ENCODE peak calls at places on chromosome 11, in ten cellular contexts. One of them, this sample, is unnamed.
A peak's percentile ranks its signal among the peaks of the same experiment; 100 is the strongest.

GRCh38 chr11:20372081-20372480 is 8.6 kb downstream of the HTATIP2 start:
- DNase-seq in uterus: no peak
- DNase-seq in stomach: no peak
- DNase-seq in AG04450: no peak
- DNase-seq in AG09309: no peak
- DNase-seq in kidney: no peak
- DNase-seq in IMR-90: no peak
- DNase-seq in astrocyte of the cerebellum: no peak
- DNase-seq in vagina: no peak
- DNase-seq in MM.1S: no peak
- DNase-seq in this sample: no peak

GRCh38 chr11:119721129-119722120 is 7.6 kb downstream of the NECTIN1 start:
- DNase-seq in astrocyte of the cerebellum: no peak
- DNase-seq in kidney: no peak
- DNase-seq in AG09309: no peak
- DNase-seq in vagina: no peak
- DNase-seq in stomach: no peak
- DNase-seq in uterus: no peak
- DNase-seq in MM.1S: no peak
- DNase-seq in IMR-90: no peak
- DNase-seq in AG04450: no peak
- DNase-seq in this sample: peak; percentile 83

GRCh38 chr11:134510171-134510570 is 98.1 kb upstream of the B3GAT1 start:
- DNase-seq in IMR-90: no peak
- DNase-seq in AG09309: no peak
- DNase-seq in MM.1S: no peak
- DNase-seq in kidney: peak; percentile 41
- DNase-seq in vagina: no peak
- DNase-seq in astrocyte of the cerebellum: no peak
- DNase-seq in stomach: no peak
- DNase-seq in uterus: peak; percentile 3
- DNase-seq in AG04450: no peak
- DNase-seq in this sample: no peak

GRCh38 chr11:119618208-119618909 is 110.6 kb downstream of the NECTIN1 start:
- DNase-seq in astrocyte of the cerebellum: no peak
- DNase-seq in kidney: no peak
- DNase-seq in AG09309: no peak
- DNase-seq in vagina: no peak
- DNase-seq in IMR-90: no peak
- DNase-seq in AG04450: no peak
- DNase-seq in MM.1S: no peak
- DNase-seq in uterus: no peak
- DNase-seq in stomach: no peak
- DNase-seq in this sample: peak; percentile 59

GRCh38 chr11:129372609-129373488 is 2.8 kb upstream of the BARX2 start:
- DNase-seq in stomach: no peak
- DNase-seq in MM.1S: no peak
- DNase-seq in astrocyte of the cerebellum: no peak
- DNase-seq in uterus: no peak
- DNase-seq in IMR-90: no peak
- DNase-seq in kidney: no peak
- DNase-seq in vagina: no peak
- DNase-seq in AG09309: no peak
- DNase-seq in AG04450: no peak
- DNase-seq in this sample: no peak

GRCh38 chr11:48134221-48134922 is 82.2 kb upstream of the OR4B1 start:
- DNase-seq in astrocyte of the cerebellum: no peak
- DNase-seq in MM.1S: no peak
- DNase-seq in vagina: no peak
- DNase-seq in AG09309: no peak
- DNase-seq in uterus: no peak
- DNase-seq in stomach: no peak
- DNase-seq in kidney: no peak
- DNase-seq in IMR-90: no peak
- DNase-seq in AG04450: no peak
- DNase-seq in this sample: peak; percentile 32

GRCh38 chr11:33533668-33534067 is 167.0 kb downstream of the C11orf91 start:
- DNase-seq in vagina: no peak
- DNase-seq in AG04450: no peak
- DNase-seq in uterus: no peak
- DNase-seq in IMR-90: peak; percentile 54
- DNase-seq in MM.1S: no peak
- DNase-seq in stomach: no peak
- DNase-seq in kidney: no peak
- DNase-seq in AG09309: no peak
- DNase-seq in astrocyte of the cerebellum: no peak
- DNase-seq in this sample: no peak

GRCh38 chr11:10026514-10026913 is 267.5 kb downstream of the SBF2 start:
- DNase-seq in vagina: no peak
- DNase-seq in uterus: no peak
- DNase-seq in kidney: no peak
- DNase-seq in astrocyte of the cerebellum: no peak
- DNase-seq in MM.1S: no peak
- DNase-seq in IMR-90: peak; percentile 77
- DNase-seq in stomach: no peak
- DNase-seq in AG04450: peak; percentile 13
- DNase-seq in AG09309: no peak
- DNase-seq in this sample: no peak

GRCh38 chr11:86948733-86949132 is 6.5 kb downstream of the FZD4 start:
- DNase-seq in AG09309: no peak
- DNase-seq in astrocyte of the cerebellum: no peak
- DNase-seq in stomach: no peak
- DNase-seq in vagina: no peak
- DNase-seq in kidney: no peak
- DNase-seq in IMR-90: no peak
- DNase-seq in MM.1S: no peak
- DNase-seq in uterus: no peak
- DNase-seq in AG04450: no peak
- DNase-seq in this sample: no peak
- H3K4me3 ChIP-seq in AG09309: no peak overlapping the region
- H3K4me3 ChIP-seq in astrocyte of the cerebellum: no peak overlapping the region
- H3K4me3 ChIP-seq in stomach: peak overlapping the region; percentile 21
- H3K4me3 ChIP-seq in vagina: peak overlapping the region; percentile 12
- H3K4me3 ChIP-seq in kidney: peak overlapping the region; percentile 47
- H3K4me3 ChIP-seq in IMR-90: no peak overlapping the region
- H3K4me3 ChIP-seq in MM.1S: no peak overlapping the region
- H3K4me3 ChIP-seq in uterus: no peak overlapping the region
- H3K4me3 ChIP-seq in AG04450: no peak overlapping the region
- H3K4me3 ChIP-seq in this sample: no peak overlapping the region

GRCh38 chr11:65478411-65479183 is 20.2 kb upstream of the MALAT1 start:
- DNase-seq in MM.1S: no peak
- DNase-seq in IMR-90: peak; percentile 73
- DNase-seq in AG09309: no peak
- DNase-seq in stomach: peak; percentile 54
- DNase-seq in vagina: no peak
- DNase-seq in AG04450: no peak
- DNase-seq in kidney: peak; percentile 93
- DNase-seq in astrocyte of the cerebellum: no peak
- DNase-seq in uterus: peak; percentile 85
- DNase-seq in this sample: peak; percentile 93

GRCh38 chr11:65476632-65477270 is 22.1 kb upstream of the MALAT1 start:
- DNase-seq in AG09309: no peak
- DNase-seq in IMR-90: no peak
- DNase-seq in AG04450: no peak
- DNase-seq in stomach: peak; percentile 64
- DNase-seq in kidney: peak; percentile 55
- DNase-seq in MM.1S: peak; percentile 27
- DNase-seq in uterus: no peak
- DNase-seq in astrocyte of the cerebellum: no peak
- DNase-seq in vagina: no peak
- DNase-seq in this sample: no peak

GRCh38 chr11:65482306-65482850 is 16.5 kb upstream of the MALAT1 start:
- DNase-seq in AG04450: no peak
- DNase-seq in astrocyte of the cerebellum: no peak
- DNase-seq in IMR-90: no peak
- DNase-seq in stomach: no peak
- DNase-seq in MM.1S: no peak
- DNase-seq in vagina: no peak
- DNase-seq in kidney: no peak
- DNase-seq in uterus: no peak
- DNase-seq in AG09309: no peak
- DNase-seq in this sample: no peak

GRCh38 chr11:65477271-65478029 is 21.4 kb upstream of the MALAT1 start:
- DNase-seq in MM.1S: peak; percentile 94
- DNase-seq in vagina: no peak
- DNase-seq in AG09309: no peak
- DNase-seq in uterus: peak; percentile 97
- DNase-seq in AG04450: no peak
- DNase-seq in astrocyte of the cerebellum: no peak
- DNase-seq in kidney: peak; percentile 99
- DNase-seq in stomach: peak; percentile 97
- DNase-seq in IMR-90: peak; percentile 92
- DNase-seq in this sample: peak; percentile 99

DNA sequence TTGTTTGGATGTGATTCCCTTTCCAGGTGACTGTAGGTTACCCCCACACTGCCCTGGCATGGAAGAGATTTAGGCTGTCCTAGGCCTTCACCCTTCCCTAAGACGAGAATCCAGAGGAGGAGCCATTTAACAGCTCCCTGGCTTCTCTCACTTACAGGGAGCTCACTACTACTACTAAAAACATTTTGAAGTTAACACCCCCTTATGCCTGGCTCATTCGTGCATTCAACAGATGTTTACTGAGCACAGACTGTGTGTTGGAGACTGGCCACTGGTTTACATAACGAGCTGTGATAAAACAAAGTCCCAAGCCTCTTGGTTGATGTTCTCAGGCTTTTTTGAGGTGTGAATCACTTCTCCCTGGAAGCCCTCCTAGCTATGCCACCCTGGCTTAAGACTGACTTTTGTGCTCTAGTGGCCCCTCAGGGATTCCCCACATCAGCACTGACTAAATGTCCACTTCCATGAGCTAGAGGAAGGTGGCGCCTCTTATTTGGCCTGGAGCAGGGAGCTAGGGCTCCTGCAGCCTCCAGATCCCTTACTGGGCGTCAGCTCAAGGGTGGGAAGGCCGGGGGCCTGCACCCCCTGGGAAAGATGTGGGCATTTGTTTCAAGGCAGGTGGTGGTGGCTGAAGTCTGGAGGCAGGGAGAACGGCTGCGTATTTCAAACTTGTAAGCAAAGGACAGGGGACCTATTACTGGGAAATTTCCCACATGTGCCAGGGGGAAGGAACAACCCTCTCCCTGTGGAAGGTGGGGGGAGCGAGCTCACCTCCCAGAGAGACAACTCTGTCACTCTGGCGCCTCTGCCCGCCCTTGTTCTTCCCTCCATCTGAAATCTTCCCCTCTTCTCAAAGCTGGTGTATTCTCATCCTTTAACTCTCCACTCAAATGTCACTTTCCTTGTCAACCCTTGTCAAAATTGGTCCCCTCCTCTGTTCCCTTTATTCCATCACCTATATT is 19.4 kb upstream of the MALAT1 start:
- DNase-seq in MM.1S: no peak
- DNase-seq in vagina: no peak
- DNase-seq in AG09309: peak; percentile 96
- DNase-seq in IMR-90: peak; percentile 95
- DNase-seq in kidney: peak; percentile 76
- DNase-seq in stomach: peak; percentile 77
- DNase-seq in AG04450: no peak
- DNase-seq in astrocyte of the cerebellum: no peak
- DNase-seq in uterus: peak; percentile 72
- DNase-seq in this sample: peak; percentile 86
- TF ChIP-seq CTCF in MM.1S: peak; percentile 13
- TF ChIP-seq CTCF in vagina: no peak
- TF ChIP-seq CTCF in AG09309: peak; percentile 61
- TF ChIP-seq CTCF in IMR-90: peak; percentile 61
- TF ChIP-seq CTCF in kidney: peak; percentile 44
- TF ChIP-seq CTCF in stomach: no peak
- TF ChIP-seq CTCF in AG04450: peak; percentile 55
- TF ChIP-seq CTCF in astrocyte of the cerebellum: peak; percentile 68
- TF ChIP-seq CTCF in uterus: no peak
- TF ChIP-seq CTCF in this sample: peak; percentile 8

GRCh38 chr11:64239662-64240466 is 1.0 kb upstream of the FKBP2 start:
- DNase-seq in AG09309: no peak
- DNase-seq in uterus: no peak
- DNase-seq in astrocyte of the cerebellum: no peak
- DNase-seq in vagina: no peak
- DNase-seq in AG04450: no peak
- DNase-seq in kidney: no peak
- DNase-seq in stomach: no peak
- DNase-seq in MM.1S: no peak
- DNase-seq in IMR-90: no peak
- DNase-seq in this sample: no peak
- H3K4me3 ChIP-seq in AG09309: peak overlapping the region; percentile 75
- H3K4me3 ChIP-seq in uterus: peak overlapping the region; percentile 87
- H3K4me3 ChIP-seq in astrocyte of the cerebellum: peak overlapping the region; percentile 92
- H3K4me3 ChIP-seq in vagina: peak overlapping the region; percentile 87
- H3K4me3 ChIP-seq in AG04450: peak overlapping the region; percentile 77
- H3K4me3 ChIP-seq in kidney: peak overlapping the region; percentile 91
- H3K4me3 ChIP-seq in stomach: peak overlapping the region; percentile 83
- H3K4me3 ChIP-seq in MM.1S: peak overlapping the region; percentile 73
- H3K4me3 ChIP-seq in IMR-90: peak overlapping the region; percentile 53
- H3K4me3 ChIP-seq in this sample: no peak overlapping the region

GRCh38 chr11:65425971-65426838 is 3.6 kb downstream of the NEAT1 start:
- DNase-seq in vagina: no peak
- DNase-seq in astrocyte of the cerebellum: no peak
- DNase-seq in MM.1S: peak; percentile 87
- DNase-seq in AG04450: no peak
- DNase-seq in kidney: no peak
- DNase-seq in IMR-90: peak; percentile 89
- DNase-seq in stomach: peak; percentile 40
- DNase-seq in uterus: no peak
- DNase-seq in AG09309: peak; percentile 57
- DNase-seq in this sample: no peak

GRCh38 chr11:65424200-65425104 is 1.9 kb downstream of the NEAT1 start:
- DNase-seq in IMR-90: peak; percentile 54
- DNase-seq in kidney: peak; percentile 83
- DNase-seq in MM.1S: peak; percentile 57
- DNase-seq in astrocyte of the cerebellum: no peak
- DNase-seq in vagina: peak; percentile 93
- DNase-seq in uterus: peak; percentile 51
- DNase-seq in stomach: peak; percentile 55
- DNase-seq in AG09309: peak; percentile 23
- DNase-seq in AG04450: no peak
- DNase-seq in this sample: peak; percentile 91

GRCh38 chr11:65423516-65424199 is 1.1 kb downstream of the NEAT1 start:
- DNase-seq in MM.1S: no peak
- DNase-seq in kidney: peak; percentile 78
- DNase-seq in AG04450: no peak
- DNase-seq in uterus: no peak
- DNase-seq in astrocyte of the cerebellum: no peak
- DNase-seq in vagina: peak; percentile 93
- DNase-seq in stomach: peak; percentile 40
- DNase-seq in AG09309: peak; percentile 11
- DNase-seq in IMR-90: peak; percentile 32
- DNase-seq in this sample: no peak

GRCh38 chr11:65426839-65427690 is 4.5 kb downstream of the NEAT1 start:
- DNase-seq in kidney: peak; percentile 56
- DNase-seq in uterus: no peak
- DNase-seq in astrocyte of the cerebellum: no peak
- DNase-seq in MM.1S: peak; percentile 75
- DNase-seq in AG04450: no peak
- DNase-seq in AG09309: peak; percentile 68
- DNase-seq in stomach: peak; percentile 75
- DNase-seq in vagina: no peak
- DNase-seq in IMR-90: peak; percentile 77
- DNase-seq in this sample: peak; percentile 86

DNA sequence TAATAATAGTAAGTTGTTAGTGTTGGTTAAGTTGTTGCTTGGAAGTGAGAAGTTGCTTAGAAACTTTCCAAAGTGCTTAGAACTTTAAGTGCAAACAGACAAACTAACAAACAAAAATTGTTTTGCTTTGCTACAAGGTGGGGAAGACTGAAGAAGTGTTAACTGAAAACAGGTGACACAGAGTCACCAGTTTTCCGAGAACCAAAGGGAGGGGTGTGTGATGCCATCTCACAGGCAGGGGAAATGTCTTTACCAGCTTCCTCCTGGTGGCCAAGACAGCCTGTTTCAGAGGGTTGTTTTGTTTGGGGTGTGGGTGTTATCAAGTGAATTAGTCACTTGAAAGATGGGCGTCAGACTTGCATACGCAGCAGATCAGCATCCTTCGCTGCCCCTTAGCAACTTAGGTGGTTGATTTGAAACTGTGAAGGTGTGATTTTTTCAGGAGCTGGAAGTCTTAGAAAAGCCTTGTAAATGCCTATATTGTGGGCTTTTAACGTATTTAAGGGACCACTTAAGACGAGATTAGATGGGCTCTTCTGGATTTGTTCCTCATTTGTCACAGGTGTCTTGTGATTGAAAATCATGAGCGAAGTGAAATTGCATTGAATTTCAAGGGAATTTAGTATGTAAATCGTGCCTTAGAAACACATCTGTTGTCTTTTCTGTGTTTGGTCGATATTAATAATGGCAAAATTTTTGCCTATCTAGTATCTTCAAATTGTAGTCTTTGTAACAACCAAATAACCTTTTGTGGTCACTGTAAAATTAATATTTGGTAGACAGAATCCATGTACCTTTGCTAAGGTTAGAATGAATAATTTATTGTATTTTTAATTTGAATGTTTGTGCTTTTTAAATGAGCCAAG is 2.7 kb downstream of the NEAT1 start:
- DNase-seq in MM.1S: peak; percentile 87
- DNase-seq in kidney: peak; percentile 66
- DNase-seq in astrocyte of the cerebellum: no peak
- DNase-seq in stomach: peak; percentile 60
- DNase-seq in vagina: no peak
- DNase-seq in IMR-90: peak; percentile 78
- DNase-seq in uterus: peak; percentile 21
- DNase-seq in AG04450: no peak
- DNase-seq in AG09309: peak; percentile 38
- DNase-seq in this sample: no peak
- TF ChIP-seq CTCF in MM.1S: no peak
- TF ChIP-seq CTCF in kidney: no peak
- TF ChIP-seq CTCF in astrocyte of the cerebellum: no peak
- TF ChIP-seq CTCF in stomach: peak; percentile 6
- TF ChIP-seq CTCF in vagina: no peak
- TF ChIP-seq CTCF in IMR-90: no peak
- TF ChIP-seq CTCF in uterus: no peak
- TF ChIP-seq CTCF in AG04450: peak; percentile 15
- TF ChIP-seq CTCF in AG09309: peak; percentile 18
- TF ChIP-seq CTCF in this sample: no peak